ENCODE peak calls at places on chromosomes 1 and 21, in six cellular contexts. I is ecto neural progenitor cell, Q is heart right ventricle, L is GM13977, O is OCI-M1, B is C1 segment of cervical spinal cord. F is an unnamed sample.

GRCh38 chr1:65141394-65141793 is 6.6 kb upstream of the AK4 start:
- DNase-seq in I (no peak), Q (no peak), L (no peak), O (no peak), B (no peak), F (no peak)

GRCh38 chr1:168631671-168632400 is 55.4 kb downstream of the XCL1 start:
- DNase-seq in I (no peak), Q (no peak), L (no peak), O (no peak), B (no peak), F (no peak)

GRCh38 chr1:235617808-235618207 is 31.8 kb downstream of the GNG4 start:
- DNase-seq in I (no peak), Q (no peak), L (no peak), O (no peak), B (no peak), F (no peak)

GRCh38 chr1:102002057-102002456 is 5.3 kb upstream of the OLFM3 start:
- DNase-seq in I (no peak), Q (no peak), L (no peak), O (no peak), B (no peak), F (no peak)

GRCh38 chr21:45818276-45818903 is 163.2 kb upstream of the COL6A1 start:
- DNase-seq in I (no peak), Q (no peak), L (no peak), O (peak), B (no peak), F (no peak)

GRCh38 chr1:160129046-160129445 is 13.5 kb downstream of the ATP1A2 start:
- DNase-seq in I (no peak), Q (no peak), L (no peak), O (no peak), B (no peak), F (no peak)

GRCh38 chr1:244397086-244397485 is 54.6 kb downstream of the ADSS2 start:
- DNase-seq in I (no peak), Q (no peak), L (no peak), O (no peak), B (no peak), F (no peak)

GRCh38 chr1:53395671-53396215 is 63.5 kb upstream of the DMRTB1 start:
- DNase-seq in I (no peak), Q (no peak), L (no peak), O (no peak), B (no peak), F (no peak)

GRCh38 chr1:221045842-221046831 is 166.9 kb downstream of the HLX start:
- DNase-seq in I (no peak), Q (no peak), L (peak), O (peak), B (no peak), F (no peak)

GRCh38 chr1:206559661-206559995 is 52.3 kb downstream of the RASSF5 start:
- DNase-seq in I (no peak), Q (no peak), L (no peak), O (no peak), B (no peak), F (no peak)

GRCh38 chr1:14840374-14840773 is 241.9 kb downstream of the KAZN start:
- DNase-seq in I (no peak), Q (no peak), L (no peak), O (no peak), B (no peak), F (no peak)

GRCh38 chr1:198150369-198150768 is 6.4 kb upstream of the NEK7 start:
- DNase-seq in I (no peak), Q (no peak), L (no peak), O (no peak), B (no peak), F (no peak)

GRCh38 chr1:26283226-26283853 is 3.5 kb downstream of the SH3BGRL3 start:
- DNase-seq in I (no peak), Q (no peak), L (no peak), O (peak), B (no peak), F (no peak)

F was measured in caudate nucleus.